ENCODE peak calls at places on chromosomes 7 and 10, in eight cellular contexts. G, Q, C, L, P, D, B and V are unnamed samples.

GRCh38 chr7:111730476-111731300 is 168.4 kb upstream of the IMMP2L start:
- ATAC-seq in P (no peak), C (peak), B (no peak), Q (no peak), L (no peak), D (no peak), G (peak), V (peak)

GRCh38 chr10:100346351-100346764 is 675 bp upstream of the SCD start:
- ATAC-seq in Q (peak), L (peak), C (peak), P (peak), D (peak), B (peak), G (peak), V (peak)

GRCh38 chr10:124916098-124916584 is 25.8 kb upstream of the ZRANB1 start:
- ATAC-seq in D (peak), L (no peak), C (peak), B (peak), G (peak), P (peak), Q (no peak), V (peak)

GRCh38 chr7:3310884-3311283 is 9.8 kb downstream of the SDK1 start:
- ATAC-seq in B (no peak), P (no peak), Q (no peak), C (no peak), D (no peak), L (no peak), G (no peak), V (no peak)

GRCh38 chr10:63256047-63256773 is 123.1 kb downstream of the NRBF2 start:
- ATAC-seq in G (no peak), P (no peak), C (no peak), B (peak), D (peak), Q (peak), L (peak), V (no peak)

GRCh38 chr7:44858161-44858560 is 10.3 kb upstream of the H2AZ2 start:
- ATAC-seq in C (no peak), P (no peak), B (no peak), Q (no peak), D (no peak), G (no peak), L (no peak), V (no peak)

GRCh38 chr10:120927352-120927751 is 76.2 kb downstream of the WDR11 start:
- ATAC-seq in P (no peak), Q (no peak), B (no peak), L (no peak), D (no peak), C (no peak), G (no peak), V (no peak)

GRCh38 chr7:134919240-134919641 is 67.1 kb upstream of the AGBL3 start:
- ATAC-seq in D (no peak), P (no peak), L (peak), Q (peak), B (no peak), G (peak), C (no peak), V (peak)

GRCh38 chr7:27236053-27236410 is 6.6 kb upstream of the EVX1 start:
- ATAC-seq in L (no peak), Q (no peak), D (no peak), C (peak), P (no peak), G (no peak), B (no peak), V (peak)

GRCh38 chr7:158541330-158542010 is 46.2 kb downstream of the PTPRN2 start:
- ATAC-seq in G (no peak), L (no peak), P (no peak), B (no peak), C (no peak), D (no peak), Q (no peak), V (no peak)

GRCh38 chr10:122239578-122240257 is 31.4 kb upstream of the BTBD16 start:
- ATAC-seq in Q (peak), G (no peak), C (peak), B (no peak), L (peak), D (no peak), P (no peak), V (no peak)

GRCh38 chr7:35519971-35520809 is 174.7 kb downstream of the HERPUD2 start:
- ATAC-seq in D (peak), Q (peak), B (peak), L (peak), G (peak), P (peak), C (peak), V (peak)

GRCh38 chr10:33893502-33893901 is 559.0 kb upstream of the NRP1 start:
- ATAC-seq in C (no peak), D (no peak), B (no peak), L (peak), G (no peak), P (no peak), Q (peak), V (no peak)

GRCh38 chr10:104589871-104590270 is 51.2 kb upstream of the SORCS3 start:
- ATAC-seq in L (no peak), P (no peak), G (no peak), Q (no peak), C (no peak), B (no peak), D (no peak), V (peak)